ENCODE peak calls at places on chromosome 10, in five cellular contexts. B is neuronal stem cell; N is NCI-H1105; R is GF-D8; V is stimulated activated CD4-positive, alpha-beta T cell treated with anti-CD3 and anti-CD28 coated beads, Interleukin-15, amount 100 ng/mL, for 24 hours. A is an unnamed sample.

GRCh38 chr10:49418053-49418326 is 22.1 kb upstream of the DRGX start:
- DNase-seq in N (no peak), B (no peak), V (no peak), R (no peak), A (no peak)

GRCh38 chr10:97080051-97080776 is 105.5 kb downstream of the SLIT1 start:
- DNase-seq in B (no peak), R (no peak), N (no peak), V (no peak), A (no peak)

GRCh38 chr10:115939101-115939815 is 333.7 kb downstream of the GFRA1 start:
- DNase-seq in R (no peak), N (no peak), B (no peak), V (no peak), A (no peak)

GRCh38 chr10:109933984-109934565 is 10.8 kb upstream of the XPNPEP1 start:
- DNase-seq in V (peak), B (no peak), N (no peak), R (peak), A (peak)

GRCh38 chr10:102399217-102400021 is 3.9 kb downstream of the NFKB2 start:
- DNase-seq in N (peak), B (peak), R (peak), V (peak), A (no peak)

GRCh38 chr10:119445311-119445934 is 97.1 kb downstream of the RGS10 start:
- DNase-seq in V (peak), N (peak), B (peak), R (peak), A (peak)

GRCh38 chr10:12534824-12535223 is 185.5 kb downstream of the CAMK1D start:
- DNase-seq in R (no peak), V (peak), B (no peak), N (no peak), A (no peak)

GRCh38 chr10:63421591-63421990 is 44.2 kb downstream of the JMJD1C start:
- DNase-seq in V (no peak), B (no peak), R (peak), N (no peak), A (no peak)

GRCh38 chr10:114541081-114541833 is 116.8 kb downstream of the ABLIM1 start:
- DNase-seq in B (no peak), V (peak), R (no peak), N (no peak), A (no peak)

GRCh38 chr10:88131561-88132139 is 268.2 kb downstream of the PTEN start:
- DNase-seq in N (peak), V (no peak), R (no peak), B (no peak), A (no peak)

GRCh38 chr10:1920127-1920526 is 182.8 kb upstream of the ADARB2 start:
- DNase-seq in N (no peak), B (no peak), R (no peak), V (no peak), A (no peak)

GRCh38 chr10:938954-939678 is 7.6 kb upstream of the LARP4B start:
- DNase-seq in B (no peak), N (no peak), R (no peak), V (no peak), A (no peak)

GRCh38 chr10:77452952-77453564 is 184.6 kb downstream of the KCNMA1 start:
- DNase-seq in V (no peak), B (no peak), N (no peak), R (no peak), A (no peak)

GRCh38 chr10:8275911-8276310 is 221.4 kb downstream of the GATA3 start:
- DNase-seq in V (no peak), R (no peak), B (no peak), N (no peak), A (no peak)

GRCh38 chr10:3330687-3331086 is 158.1 kb upstream of the PITRM1 start:
- DNase-seq in V (no peak), N (no peak), B (no peak), R (no peak), A (no peak)

GRCh38 chr10:75091173-75091572 is 20.3 kb upstream of the SAMD8 start:
- DNase-seq in R (no peak), B (no peak), N (no peak), V (no peak), A (no peak)

GRCh38 chr10:13053794-13054462 is 46.0 kb upstream of the OPTN start:
- DNase-seq in B (no peak), R (no peak), V (no peak), N (no peak), A (no peak)

GRCh38 chr10:122301055-122301810 is 30.1 kb downstream of the BTBD16 start:
- DNase-seq in B (no peak), V (no peak), N (no peak), R (no peak), A (no peak)

GRCh38 chr10:119478111-119479047 is 64.1 kb downstream of the RGS10 start:
- DNase-seq in R (no peak), B (no peak), V (peak), N (no peak), A (no peak)

GRCh38 chr10:79339266-79339665 is 8.0 kb upstream of the PPIF start:
- DNase-seq in R (no peak), N (no peak), B (no peak), V (no peak), A (no peak)

GRCh38 chr10:49512121-49512809 is 26.7 kb downstream of the ERCC6 start:
- DNase-seq in V (no peak), B (no peak), R (peak), N (no peak), A (peak)